ENCODE peak calls at places on chromosomes 5 and 9, in eight cellular contexts. Z, W, K, G, H, M, R and E are unnamed samples.

GRCh38 chr9:127539259-127539981 is 72.7 kb upstream of the STXBP1 start:
- DNase-seq in R (no peak), H (no peak), W (no peak), K (no peak), Z (peak; percentile 73), M (no peak), G (no peak), E (no peak)

GRCh38 chr9:96612105-96612965 is 7.3 kb downstream of the CDC14B start:
- DNase-seq in H (peak; percentile 53), Z (peak; percentile 85), G (peak; percentile 49), W (no peak), K (peak; percentile 35), M (peak; percentile 87), R (peak; percentile 89), E (no peak)

GRCh38 chr9:4508246-4508906 is 18.1 kb downstream of the SLC1A1 start:
- DNase-seq in Z (peak; percentile 90), M (peak; percentile 95), G (no peak), R (peak; percentile 76), K (no peak), H (no peak), W (no peak), E (no peak)

GRCh38 chr9:115396071-115396529 is 278.1 kb upstream of the TNC start:
- DNase-seq in W (no peak), H (no peak), M (no peak), G (no peak), K (no peak), Z (peak; percentile 25), R (peak; percentile 26), E (no peak)

GRCh38 chr9:107176701-107177100 is 106.4 kb upstream of the RAD23B start:
- DNase-seq in M (peak; percentile 40), K (no peak), R (no peak), Z (no peak), W (no peak), H (no peak), G (no peak), E (peak; percentile 33)

GRCh38 chr9:84271004-84271886 is 69.3 kb downstream of the SLC28A3 start:
- DNase-seq in M (peak; percentile 60), K (peak; percentile 62), R (peak; percentile 89), Z (peak; percentile 76), W (peak; percentile 67), G (peak; percentile 55), H (no peak), E (no peak)

GRCh38 chr9:17824191-17824926 is 245.5 kb downstream of the SH3GL2 start:
- DNase-seq in Z (no peak), M (no peak), H (no peak), G (peak; percentile 89), W (no peak), K (no peak), R (peak; percentile 7), E (no peak)

GRCh38 chr5:60177596-60177995 is 284.1 kb upstream of the PDE4D start:
- DNase-seq in W (no peak), G (no peak), M (no peak), Z (peak; percentile 22), K (no peak), H (no peak), R (peak; percentile 57), E (no peak)

GRCh38 chr5:40578501-40579451 is 100.9 kb upstream of the PTGER4 start:
- DNase-seq in H (no peak), R (peak; percentile 65), G (no peak), W (no peak), Z (no peak), M (no peak), K (no peak), E (no peak)

GRCh38 chr9:79896390-79896789 is 324.6 kb downstream of the TLE4 start:
- DNase-seq in R (no peak), G (no peak), K (no peak), Z (peak; percentile 76), H (no peak), W (no peak), M (no peak), E (peak; percentile 34)

GRCh38 chr9:138114501-138115245 is 237.1 kb downstream of the CACNA1B start:
- DNase-seq in G (no peak), W (peak; percentile 19), M (no peak), K (no peak), H (no peak), Z (no peak), R (no peak), E (no peak)

GRCh38 chr5:154190652-154191304 is at the start of gene GALNT10:
- DNase-seq in Z (peak; percentile 72), W (peak; percentile 77), R (peak; percentile 74), K (no peak), M (peak; percentile 80), H (no peak), G (peak; percentile 40), E (no peak)

GRCh38 chr5:151087475-151087874 is 6.6 kb upstream of the TNIP1 start:
- DNase-seq in R (no peak), W (no peak), G (no peak), Z (no peak), M (peak; percentile 32), K (no peak), H (no peak), E (no peak)

GRCh38 chr9:87801013-87801412 is 75.1 kb downstream of the CTSL start:
- DNase-seq in W (no peak), K (no peak), R (no peak), Z (no peak), H (no peak), G (no peak), M (no peak), E (no peak)

GRCh38 chr5:91146221-91146620 is 236.9 kb downstream of the ARRDC3 start:
- DNase-seq in H (no peak), R (peak; percentile 63), G (no peak), M (no peak), W (no peak), K (no peak), Z (no peak), E (no peak)

GRCh38 chr9:123248630-123249029 is 19.8 kb downstream of the STRBP start:
- DNase-seq in Z (no peak), R (no peak), W (no peak), M (peak; percentile 43), G (no peak), K (no peak), H (no peak), E (no peak)

GRCh38 chr9:126856326-126856877 is 4.0 kb upstream of the ZBTB34 start:
- DNase-seq in R (no peak), H (no peak), Z (no peak), K (no peak), W (no peak), G (no peak), M (no peak), E (no peak)

GRCh38 chr5:172347653-172348052 is 64.1 kb upstream of the UBTD2 start:
- DNase-seq in W (no peak), K (no peak), M (no peak), Z (no peak), H (no peak), G (no peak), R (peak; percentile 23), E (no peak)

GRCh38 chr5:53360811-53361210 is 119.6 kb upstream of the FST start:
- DNase-seq in H (no peak), K (no peak), M (peak; percentile 83), W (no peak), R (peak; percentile 91), Z (peak; percentile 96), G (no peak), E (no peak)

GRCh38 chr9:109499631-109500120 is 1.6 kb upstream of the PTPN3 start:
- DNase-seq in G (no peak), R (peak; percentile 37), W (no peak), Z (peak; percentile 61), H (no peak), K (no peak), M (peak; percentile 86), E (no peak)

GRCh38 chr5:59786271-59786805 is 107.2 kb downstream of the PDE4D start:
- DNase-seq in R (peak; percentile 93), K (no peak), G (no peak), H (no peak), M (peak; percentile 91), W (no peak), Z (peak; percentile 92), E (no peak)

GRCh38 chr5:142298789-142299188 is 26.0 kb downstream of the SPRY4 start:
- DNase-seq in R (no peak), M (no peak), W (no peak), K (no peak), G (no peak), Z (no peak), H (no peak), E (no peak)

GRCh38 chr9:99264070-99264469 is 42.0 kb downstream of the SEC61B start:
- DNase-seq in Z (peak; percentile 42), R (peak; percentile 35), G (no peak), W (no peak), M (peak; percentile 41), H (no peak), K (no peak), E (no peak)

GRCh38 chr5:136040746-136041415 is 12.1 kb downstream of the TGFBI start:
- DNase-seq in K (no peak), R (no peak), H (no peak), Z (no peak), G (peak; percentile 49), W (no peak), M (peak; percentile 85), E (no peak)

GRCh38 chr5:124655211-124655880 is 91.1 kb downstream of the ZNF608 start:
- DNase-seq in M (no peak), W (no peak), R (peak; percentile 69), G (no peak), H (peak; percentile 47), Z (peak; percentile 29), K (no peak), E (no peak)

GRCh38 chr9:113388833-113389232 is 12.0 kb upstream of the HDHD3 start:
- DNase-seq in R (no peak), H (no peak), Z (no peak), W (no peak), M (no peak), K (no peak), G (no peak), E (no peak)

GRCh38 chr9:69188975-69189374 is 14.9 kb downstream of the TJP2 start:
- DNase-seq in K (no peak), H (no peak), M (no peak), W (no peak), G (no peak), R (no peak), Z (no peak), E (no peak)